ENCODE peak calls at places on chromosome 1, in ten cellular contexts. V is astrocyte of the spinal cord, S is IMR-90, U is hepatocyte, M is psoas muscle, F is testis, L is OCI-LY7, N is esophagus squamous epithelium, I is neural progenitor cell, P is heart right ventricle. D is an unnamed sample.

GRCh38 chr1:43858324-43858723 is 75.3 kb upstream of the ARTN start:
- DNase-seq in V (peak; percentile 100), S (peak; percentile 99), U (peak; percentile 76), M (peak; percentile 86), F (peak; percentile 74), L (no peak), N (no peak), I (peak; percentile 44), P (peak; percentile 45), D (no peak)

GRCh38 chr1:201279313-201279712 is 4.0 kb upstream of the PKP1 start:
- DNase-seq in V (no peak), S (peak; percentile 46), U (no peak), M (peak; percentile 83), F (peak; percentile 30), L (no peak), N (no peak), I (no peak), P (no peak), D (no peak)

GRCh38 chr1:54379481-54380284 is 26.5 kb downstream of the SSBP3 start:
- DNase-seq in V (no peak), S (peak; percentile 22), U (no peak), M (peak; percentile 61), F (peak; percentile 82), L (no peak), N (no peak), I (peak; percentile 46), P (peak; percentile 63), D (no peak)

GRCh38 chr1:116403506-116404136 is 30.6 kb downstream of the ATP1A1 start:
- DNase-seq in V (no peak), S (no peak), U (no peak), M (no peak), F (no peak), L (no peak), N (no peak), I (no peak), P (no peak), D (no peak)

GRCh38 chr1:2314297-2314802 is 77.0 kb downstream of the MORN1 start:
- DNase-seq in V (peak; percentile 50), S (peak; percentile 36), U (peak; percentile 94), M (peak; percentile 83), F (peak; percentile 50), L (no peak), N (no peak), I (peak; percentile 93), P (peak; percentile 77), D (no peak)

GRCh38 chr1:155977607-155978324 is 581 bp downstream of the ARHGEF2 start:
- DNase-seq in V (no peak), S (no peak), U (peak; percentile 68), M (peak; percentile 70), F (peak; percentile 48), L (no peak), N (no peak), I (peak; percentile 67), P (peak; percentile 62), D (no peak)

GRCh38 chr1:99445486-99445885 is 181.2 kb downstream of the PLPPR4 start:
- DNase-seq in V (peak; percentile 4), S (peak; percentile 81), U (no peak), M (no peak), F (no peak), L (no peak), N (no peak), I (no peak), P (no peak), D (no peak)

GRCh38 chr1:222521299-222522104 is 26.4 kb downstream of the HHIPL2 start:
- DNase-seq in V (no peak), S (peak; percentile 44), U (peak; percentile 55), M (no peak), F (no peak), L (no peak), N (no peak), I (no peak), P (no peak), D (no peak)

GRCh38 chr1:153312569-153313186 is at the start of gene PGLYRP3:
- DNase-seq in V (no peak), S (no peak), U (no peak), M (no peak), F (no peak), L (no peak), N (no peak), I (no peak), P (no peak), D (no peak)

GRCh38 chr1:64745181-64745985 is 508 bp downstream of the RAVER2 start:
- DNase-seq in V (peak; percentile 55), S (no peak), U (peak; percentile 58), M (peak; percentile 57), F (peak; percentile 57), L (no peak), N (no peak), I (peak; percentile 26), P (no peak), D (no peak)

GRCh38 chr1:100250807-100251206 is 1.2 kb upstream of the DBT start:
- DNase-seq in V (no peak), S (no peak), U (no peak), M (no peak), F (no peak), L (no peak), N (no peak), I (no peak), P (no peak), D (no peak)

GRCh38 chr1:155591770-155592169 is 18.2 kb upstream of the MSTO1 start:
- DNase-seq in V (peak; percentile 65), S (peak; percentile 68), U (peak; percentile 74), M (no peak), F (peak; percentile 33), L (peak; percentile 80), N (no peak), I (peak; percentile 76), P (no peak), D (peak; percentile 29)

GRCh38 chr1:209755926-209756607 is at the start of gene TRAF3IP3:
- DNase-seq in V (no peak), S (no peak), U (no peak), M (no peak), F (peak; percentile 37), L (peak; percentile 86), N (peak; percentile 26), I (no peak), P (no peak), D (peak; percentile 93)

GRCh38 chr1:153882296-153882912 is 40.4 kb downstream of the GATAD2B start:
- DNase-seq in V (no peak), S (peak; percentile 28), U (no peak), M (no peak), F (no peak), L (no peak), N (no peak), I (peak; percentile 9), P (no peak), D (no peak)

GRCh38 chr1:104699433-104699832 is 949.7 kb downstream of the AMY1C start:
- DNase-seq in V (no peak), S (no peak), U (no peak), M (no peak), F (no peak), L (no peak), N (no peak), I (no peak), P (no peak), D (no peak)

GRCh38 chr1:40167317-40167716 is 6.1 kb downstream of the RLF start:
- DNase-seq in V (no peak), S (no peak), U (no peak), M (no peak), F (no peak), L (no peak), N (no peak), I (no peak), P (no peak), D (no peak)

GRCh38 chr1:40162791-40163441 is 1.7 kb downstream of the RLF start:
- DNase-seq in V (no peak), S (peak; percentile 52), U (no peak), M (no peak), F (no peak), L (no peak), N (no peak), I (no peak), P (no peak), D (no peak)

GRCh38 chr1:40161125-40161887 is at the start of gene RLF:
- DNase-seq in V (peak; percentile 94), S (peak; percentile 93), U (peak; percentile 98), M (peak; percentile 98), F (peak; percentile 96), L (peak; percentile 95), N (peak; percentile 83), I (peak; percentile 98), P (peak; percentile 94), D (peak; percentile 70)

GRCh38 chr1:40160806-40161124 is 422 bp upstream of the RLF start:
- DNase-seq in V (no peak), S (no peak), U (no peak), M (no peak), F (no peak), L (no peak), N (no peak), I (no peak), P (no peak), D (no peak)

GRCh38 chr1:40161888-40162397 is 756 bp downstream of the RLF start:
- DNase-seq in V (no peak), S (peak; percentile 4), U (no peak), M (no peak), F (no peak), L (no peak), N (no peak), I (no peak), P (no peak), D (no peak)
- TF ChIP-seq CTCF in V (no peak), S (no peak), U (no peak), M (no peak), F (no peak), L (peak; percentile 23), N (no peak), I (no peak), P (no peak), D (no peak)

GRCh38 chr1:35269190-35269988 is 880 bp downstream of the ZMYM4 start:
- DNase-seq in V (peak; percentile 13), S (no peak), U (peak; percentile 17), M (no peak), F (peak; percentile 28), L (peak; percentile 17), N (no peak), I (no peak), P (no peak), D (no peak)
- H3K4me3 ChIP-seq in V (peak overlapping the region; percentile 85), S (peak overlapping the region; percentile 84), U (peak overlapping the region; percentile 76), M (peak overlapping the region; percentile 89), F (peak overlapping the region; percentile 92), L (peak overlapping the region; percentile 98), N (peak overlapping the region; percentile 99), I (peak overlapping the region; percentile 96), P (peak overlapping the region; percentile 90), D (peak overlapping the region; percentile 86)

GRCh38 chr1:159927887-159928431 is 2.7 kb upstream of the TAGLN2 start:
- DNase-seq in V (no peak), S (no peak), U (no peak), M (no peak), F (no peak), L (no peak), N (no peak), I (no peak), P (no peak), D (no peak)
- TF ChIP-seq CTCF in V (peak; percentile 4), S (no peak), U (no peak), M (no peak), F (no peak), L (no peak), N (no peak), I (no peak), P (no peak), D (no peak)

DNA sequence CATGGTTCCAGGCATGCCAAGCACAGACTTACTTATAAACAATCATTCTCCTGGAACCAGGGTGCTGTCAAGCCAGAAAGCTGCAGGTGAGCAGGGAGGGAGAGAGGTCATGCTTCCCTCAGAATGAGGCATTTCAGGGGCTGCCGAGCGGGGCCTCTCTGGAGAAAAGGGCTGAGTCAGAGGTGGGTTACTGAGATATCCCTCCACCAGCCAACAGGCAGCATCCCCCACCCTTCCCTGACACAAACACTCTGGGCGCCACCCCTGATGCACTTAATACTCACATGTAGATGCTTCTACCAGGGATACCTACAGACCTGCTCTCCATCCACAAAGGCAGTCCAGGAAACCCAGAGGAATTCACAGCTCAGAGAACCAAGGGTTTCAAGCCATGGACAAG is 13.1 kb downstream of the STK40 start:
- DNase-seq in V (peak; percentile 10), S (no peak), U (no peak), M (no peak), F (no peak), L (no peak), N (no peak), I (no peak), P (no peak), D (no peak)
- H3K4me3 ChIP-seq in V (no peak overlapping the region), S (no peak overlapping the region), U (no peak overlapping the region), M (no peak overlapping the region), F (no peak overlapping the region), L (no peak overlapping the region), N (no peak overlapping the region), I (no peak overlapping the region), P (no peak overlapping the region), D (no peak overlapping the region)

D was measured in GM12864.